ENCODE peak calls at places on chromosomes 11 and 22, in eight cellular contexts. D, S, M, J, Z, Y, G and U are unnamed samples.

GRCh38 chr11:20013346-20014066 is 146.8 kb downstream of the DBX1 start:
- DNase-seq in D (no peak), G (no peak), S (peak), Z (no peak), J (peak), M (no peak), Y (no peak), U (no peak)

GRCh38 chr22:39428597-39429071 is 28.2 kb upstream of the MGAT3 start:
- DNase-seq in G (no peak), D (no peak), M (no peak), Y (no peak), J (no peak), Z (no peak), S (peak), U (no peak)

GRCh38 chr11:88420165-88420781 is 82.7 kb upstream of the CTSC start:
- DNase-seq in D (no peak), J (peak), G (no peak), S (no peak), Y (peak), M (no peak), Z (no peak), U (no peak)

GRCh38 chr11:61124574-61125309 is 22.5 kb downstream of the CD5 start:
- DNase-seq in Y (no peak), J (no peak), M (no peak), G (no peak), D (no peak), Z (no peak), S (no peak), U (no peak)

GRCh38 chr11:17386331-17387084 is 2.0 kb downstream of the KCNJ11 start:
- DNase-seq in S (peak), G (no peak), Z (peak), D (no peak), M (no peak), J (peak), Y (peak), U (no peak)

GRCh38 chr11:111465400-111465799 is 46.8 kb downstream of the BTG4 start:
- DNase-seq in J (peak), Z (no peak), Y (no peak), G (no peak), S (no peak), D (no peak), M (no peak), U (no peak)

GRCh38 chr11:79244175-79244804 is 196.5 kb downstream of the TENM4 start:
- DNase-seq in Y (no peak), G (no peak), J (peak), S (peak), D (no peak), M (no peak), Z (no peak), U (no peak)

GRCh38 chr11:116786360-116786759 is 1.5 kb downstream of the ZPR1 start:
- DNase-seq in Z (no peak), D (no peak), G (no peak), M (no peak), Y (no peak), S (no peak), J (no peak), U (no peak)

GRCh38 chr11:2781413-2782274 is 81.8 kb upstream of the KCNQ1OT1 start:
- DNase-seq in J (peak), M (no peak), Z (no peak), D (no peak), S (peak), G (peak), Y (peak), U (no peak)

GRCh38 chr11:87173185-87174039 is 135.7 kb downstream of the TMEM135 start:
- DNase-seq in M (peak), G (no peak), S (peak), J (peak), D (no peak), Y (no peak), Z (no peak), U (no peak)

GRCh38 chr11:68289456-68289855 is 17.7 kb upstream of the C11orf24 start:
- DNase-seq in S (no peak), Z (no peak), Y (no peak), J (no peak), D (no peak), G (no peak), M (no peak), U (no peak)

GRCh38 chr11:73797457-73797856 is 9.8 kb downstream of the MRPL48 start:
- DNase-seq in Z (no peak), S (no peak), G (no peak), Y (no peak), M (no peak), J (no peak), D (no peak), U (no peak)

GRCh38 chr22:20197407-20198030 is 46.7 kb upstream of the CCDC188 start:
- DNase-seq in D (no peak), G (no peak), S (no peak), Y (no peak), M (no peak), Z (no peak), J (no peak), U (no peak)

GRCh38 chr11:94638902-94639373 is 71.8 kb downstream of the PIWIL4 start:
- DNase-seq in J (peak), S (peak), Y (peak), M (no peak), G (no peak), D (no peak), Z (no peak), U (no peak)